ENCODE peak calls at places on chromosomes 13 and 19, in nine cellular contexts. T is tibial nerve, X is GM12878, L is neural progenitor cell, I is left ventricle myocardium inferior, C is mucosa of descending colon, B is astrocyte, E is AG04450, N is pancreas. R is an unnamed sample.

GRCh38 chr19:31943305-31943704 is 402.1 kb upstream of the ZNF507 start:
- DNase-seq in N (no peak), I (no peak), L (peak), B (no peak), T (no peak), X (no peak), E (no peak), C (no peak), R (no peak)

GRCh38 chr13:47111499-47111898 is 214.6 kb upstream of the HTR2A start:
- DNase-seq in C (no peak), N (no peak), B (no peak), X (no peak), T (no peak), E (no peak), I (no peak), L (no peak), R (no peak)

GRCh38 chr19:15721208-15721607 is 6.6 kb upstream of the OR10H2 start:
- DNase-seq in B (no peak), X (no peak), L (no peak), E (no peak), T (no peak), N (no peak), I (no peak), C (no peak), R (no peak)

GRCh38 chr19:49155005-49155826 is at the start of gene HRC:
- DNase-seq in E (no peak), N (no peak), L (no peak), C (no peak), X (no peak), T (no peak), B (no peak), I (peak), R (no peak)

GRCh38 chr13:59906413-59907027 is 257.2 kb downstream of the DIAPH3 start:
- DNase-seq in N (no peak), I (no peak), T (no peak), B (peak), E (peak), C (peak), X (no peak), L (peak), R (peak)

GRCh38 chr13:107832521-107833095 is 382.7 kb downstream of the LIG4 start:
- DNase-seq in C (no peak), I (no peak), E (no peak), T (no peak), X (no peak), L (peak), N (no peak), B (no peak), R (no peak)

GRCh38 chr13:72204291-72204690 is 337.3 kb upstream of the DACH1 start:
- DNase-seq in I (no peak), X (no peak), C (no peak), T (no peak), N (no peak), B (peak), E (no peak), L (no peak), R (peak)

GRCh38 chr19:18832331-18833140 is 777 bp downstream of the UPF1 start:
- DNase-seq in I (no peak), C (peak), E (no peak), L (peak), B (no peak), N (peak), X (no peak), T (no peak), R (peak)

GRCh38 chr13:28037399-28037798 is 48.9 kb upstream of the URAD start:
- DNase-seq in N (no peak), I (no peak), B (no peak), X (no peak), L (no peak), T (no peak), E (no peak), C (no peak), R (no peak)

GRCh38 chr19:36032251-36033104 is at the start of gene CLIP3:
- DNase-seq in X (no peak), E (peak), I (peak), T (peak), L (peak), C (no peak), N (peak), B (peak), R (no peak)

GRCh38 chr13:45479661-45480060 is 14.9 kb downstream of the COG3 start:
- DNase-seq in I (no peak), L (no peak), X (no peak), C (no peak), N (no peak), T (no peak), B (no peak), E (no peak), R (no peak)

GRCh38 chr19:3003046-3003445 is 25.7 kb downstream of the TLE6 start:
- DNase-seq in I (no peak), T (no peak), C (no peak), B (no peak), E (no peak), L (no peak), X (no peak), N (no peak), R (no peak)

GRCh38 chr19:49950956-49951526 is 9.9 kb downstream of the SIGLEC11 start:
- DNase-seq in X (no peak), N (no peak), E (no peak), L (no peak), C (no peak), B (no peak), I (no peak), T (no peak), R (no peak)

GRCh38 chr13:63381078-63381859 is 1965.6 kb upstream of the PCDH20 start:
- DNase-seq in E (no peak), C (no peak), I (no peak), L (no peak), T (no peak), X (no peak), N (no peak), B (peak), R (peak)

GRCh38 chr19:57559008-57559403 is 657 bp downstream of the ZNF550 start:
- DNase-seq in T (no peak), I (peak), E (no peak), X (no peak), N (no peak), L (peak), C (peak), B (no peak), R (peak)

GRCh38 chr19:44539236-44539819 is 9.9 kb upstream of the CEACAM20 start:
- DNase-seq in B (no peak), N (no peak), I (no peak), E (no peak), X (no peak), C (no peak), L (no peak), T (no peak), R (peak)

GRCh38 chr13:50079278-50080157 is 64.3 kb downstream of the KCNRG start:
- DNase-seq in L (no peak), E (no peak), X (no peak), B (no peak), C (no peak), N (no peak), T (no peak), I (no peak), R (no peak)

GRCh38 chr19:18683955-18684641 is 618 bp downstream of the CRTC1 start:
- DNase-seq in N (peak), C (no peak), B (no peak), L (no peak), E (no peak), T (no peak), X (no peak), I (no peak), R (no peak)

GRCh38 chr13:20131057-20131832 is 29.6 kb downstream of the GJA3 start:
- DNase-seq in I (no peak), T (no peak), L (no peak), B (no peak), E (no peak), N (no peak), C (no peak), X (no peak), R (no peak)

DNA sequence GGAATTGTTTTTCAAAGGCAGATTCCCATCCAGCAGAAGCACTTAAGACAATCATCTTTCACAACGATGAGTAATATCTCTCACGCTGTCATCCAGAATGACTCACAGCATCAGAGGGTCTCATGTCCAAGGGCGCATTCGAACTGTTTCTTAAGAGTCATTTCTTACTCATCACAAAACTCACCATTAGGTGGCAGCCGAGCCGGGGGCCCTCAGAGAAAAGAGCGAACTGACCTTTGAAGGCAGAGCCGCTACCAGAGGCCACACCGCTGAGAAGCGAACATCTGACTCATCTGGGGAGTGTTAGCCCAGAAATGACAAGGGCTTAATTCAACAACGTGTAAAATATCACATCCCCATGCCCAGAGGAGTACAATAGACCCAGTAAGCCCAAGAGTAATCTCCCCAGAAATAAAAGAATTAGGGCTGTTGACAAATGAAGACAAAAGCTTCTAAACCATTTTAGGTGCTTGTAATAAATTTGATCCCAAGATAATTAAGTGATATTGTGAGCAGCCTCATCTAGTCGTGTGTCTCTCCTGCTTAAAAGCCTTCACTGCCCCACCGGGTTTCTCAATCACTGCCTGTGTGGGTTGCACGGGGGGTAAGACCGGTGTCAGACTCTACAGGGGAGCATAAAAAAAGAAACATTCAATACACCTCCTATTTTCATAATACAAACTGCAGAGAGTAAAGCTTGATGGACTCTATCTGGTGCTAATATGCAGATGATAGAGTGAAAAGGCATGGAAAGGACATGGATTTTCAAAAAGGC is 96.2 kb downstream of the CYSLTR2 start:
- DNase-seq in B (peak), X (peak), T (peak), N (peak), C (peak), L (peak), E (peak), I (peak), R (peak)
- TF ChIP-seq CTCF in B (peak), X (peak), T (peak), N (no peak), C (peak), L (peak), E (peak), I (peak), R (peak)

DNA sequence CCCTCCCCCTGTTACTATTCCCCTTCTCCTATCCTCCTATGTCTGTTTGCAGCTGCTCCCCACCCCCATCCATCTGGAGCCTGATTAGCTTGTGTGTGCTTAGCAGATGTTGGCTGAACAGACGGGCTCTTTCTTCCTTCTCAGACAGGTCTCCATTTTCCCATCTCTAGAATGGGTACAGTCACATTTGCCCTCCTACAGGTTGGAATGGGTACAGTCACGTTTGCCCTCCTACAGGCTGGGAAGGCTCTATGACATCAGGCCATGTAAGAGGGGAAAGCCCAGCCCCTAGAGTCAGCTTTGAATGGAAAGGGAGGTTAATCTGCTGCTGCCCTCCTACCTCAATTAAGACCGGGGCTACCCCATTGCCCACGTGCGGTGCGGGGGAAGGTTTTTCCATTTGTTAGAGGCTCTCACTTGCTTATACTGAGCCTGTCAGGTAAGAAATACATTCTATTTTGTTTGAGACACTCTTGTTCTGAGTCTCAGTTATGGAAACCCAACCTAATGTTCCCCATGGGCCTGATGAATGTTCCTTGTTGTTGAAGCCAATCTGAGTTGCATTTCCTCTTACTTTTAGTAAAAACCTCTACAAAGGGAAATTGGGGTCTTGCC is 2.2 kb upstream of the CLEC17A start:
- DNase-seq in L (no peak), T (no peak), E (no peak), C (no peak), X (peak), I (no peak), B (no peak), N (no peak), R (no peak)
- TF ChIP-seq CTCF in L (peak), T (no peak), E (no peak), C (no peak), X (no peak), I (no peak), B (no peak), N (no peak), R (no peak)

DNA sequence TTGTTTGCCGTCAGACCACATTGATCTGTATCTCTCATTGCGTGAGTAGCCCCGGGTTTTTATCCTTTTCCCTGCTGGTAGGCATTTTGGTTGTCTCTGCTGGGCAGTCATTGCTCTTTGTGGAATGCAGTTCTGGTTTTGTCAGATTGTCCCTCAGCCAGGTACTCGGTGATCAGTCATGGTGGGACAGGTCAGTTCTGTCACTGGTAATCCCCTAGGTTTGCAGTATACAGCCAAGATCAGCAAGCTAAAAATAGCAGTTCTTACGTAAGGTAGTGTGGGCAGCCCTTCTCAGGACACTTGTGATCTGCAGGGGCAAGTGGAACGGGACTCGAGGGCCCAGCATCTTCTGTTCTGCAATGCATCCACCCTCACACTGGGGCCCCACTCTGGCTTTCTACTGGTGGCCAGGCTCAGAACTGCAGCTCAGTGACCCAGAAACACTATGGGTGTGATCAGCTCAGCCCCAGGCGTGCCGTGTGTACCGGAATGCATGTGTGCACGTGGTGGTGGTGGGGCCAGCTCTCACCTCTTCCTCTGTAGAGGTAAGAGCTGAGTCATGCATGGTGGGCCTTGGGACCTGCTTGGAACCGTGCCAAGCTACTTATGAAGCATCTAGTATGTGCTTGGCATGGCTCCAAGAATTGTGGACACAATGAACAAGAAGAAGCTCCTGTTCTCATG is 6.3 kb downstream of the PLEKHF1 start:
- DNase-seq in N (peak), B (peak), X (peak), L (no peak), I (peak), E (no peak), C (peak), T (no peak), R (peak)
- TF ChIP-seq CTCF in N (no peak), B (no peak), X (peak), L (no peak), I (peak), E (peak), C (no peak), T (no peak), R (no peak)

GRCh38 chr13:99944606-99945005 is 27.0 kb downstream of the ZIC5 start:
- DNase-seq in T (no peak), N (no peak), C (no peak), L (no peak), I (no peak), E (no peak), B (no peak), X (no peak), R (no peak)

GRCh38 chr13:99947666-99948065 is 23.9 kb downstream of the ZIC5 start:
- DNase-seq in T (no peak), I (no peak), L (no peak), E (no peak), N (no peak), X (no peak), B (no peak), C (no peak), R (no peak)

GRCh38 chr13:99941086-99941485 is 30.5 kb downstream of the ZIC5 start:
- DNase-seq in E (no peak), X (no peak), I (no peak), T (no peak), L (no peak), N (no peak), B (no peak), C (peak), R (no peak)

DNA sequence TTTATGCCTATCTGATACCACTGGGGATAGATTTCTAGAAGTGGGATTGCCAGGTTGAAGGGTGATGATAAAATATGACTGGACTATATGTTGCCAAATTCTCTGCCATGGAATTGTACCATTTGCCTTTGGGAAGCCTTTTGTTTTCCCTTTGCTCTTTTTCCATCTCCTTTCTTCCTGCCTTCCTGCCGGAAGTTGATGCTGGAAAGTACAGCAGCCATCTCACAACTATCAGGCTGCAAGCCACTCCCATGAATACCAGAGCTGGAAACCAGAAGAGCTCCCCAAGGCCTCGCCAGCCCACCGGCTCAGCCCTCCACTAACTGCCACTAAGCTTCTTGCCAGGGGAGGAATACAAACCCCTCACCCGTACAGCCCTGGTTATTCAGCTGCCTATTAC is 29.7 kb downstream of the ZIC5 start:
- DNase-seq in X (no peak), I (no peak), C (no peak), T (no peak), B (no peak), L (no peak), N (no peak), E (no peak), R (no peak)
- TF ChIP-seq CTCF in X (no peak), I (no peak), C (no peak), T (no peak), B (no peak), L (no peak), N (no peak), E (no peak), R (no peak)

GRCh38 chr13:88717946-88718345 is 1046.8 kb downstream of the SLITRK5 start:
- DNase-seq in B (no peak), L (no peak), C (no peak), T (no peak), E (no peak), I (no peak), X (no peak), N (peak), R (no peak)
- TF ChIP-seq CTCF in B (no peak), L (no peak), C (no peak), T (no peak), E (no peak), I (no peak), X (no peak), N (no peak), R (no peak)

DNA sequence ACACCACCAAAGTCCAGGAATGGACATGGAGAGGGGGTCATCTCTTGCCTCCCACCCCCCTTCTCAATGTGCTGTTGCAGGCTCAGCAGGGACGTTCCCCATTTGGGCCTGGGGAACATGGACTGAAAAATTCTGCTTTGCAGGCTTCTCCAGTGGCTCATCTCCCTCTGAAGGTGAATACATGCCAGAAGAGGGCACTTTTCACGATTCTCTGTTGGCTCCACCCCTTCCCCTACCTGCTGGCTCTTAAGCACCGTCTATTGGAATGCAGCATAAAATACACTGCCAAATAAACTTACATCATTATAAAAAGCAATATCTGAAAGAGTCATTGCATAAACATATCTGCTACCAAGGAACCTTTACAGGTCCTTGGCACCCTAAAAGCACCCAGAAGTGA is 35.7 kb downstream of the NHLRC3 start:
- DNase-seq in E (no peak), X (no peak), L (no peak), N (no peak), T (no peak), I (no peak), C (no peak), B (no peak), R (no peak)
- TF ChIP-seq CTCF in E (no peak), X (no peak), L (no peak), N (no peak), T (no peak), I (no peak), C (no peak), B (no peak), R (no peak)

GRCh38 chr13:40211586-40211968 is 454.9 kb downstream of the FOXO1 start:
- DNase-seq in I (no peak), B (no peak), C (no peak), L (no peak), E (no peak), T (no peak), X (no peak), N (no peak), R (no peak)
- TF ChIP-seq CTCF in I (no peak), B (no peak), C (no peak), L (no peak), E (no peak), T (no peak), X (no peak), N (no peak), R (no peak)

R was measured in RWPE1.